ENCODE peak calls at places on chromosomes 3 and 15, in five cellular contexts. One of them, this sample, is unnamed.

GRCh38 chr15:42083605-42083908 is 10.8 kb downstream of the PLA2G4D start:
- DNase-seq in CD4-positive, alpha-beta T cell: no peak
- DNase-seq in fibroblast of lung: no peak
- DNase-seq in WTC11: no peak
- DNase-seq in gastrocnemius medialis: no peak
- DNase-seq in this sample: no peak

GRCh38 chr3:70824785-70825184 is 512.3 kb upstream of the MDFIC2 start:
- DNase-seq in CD4-positive, alpha-beta T cell: no peak
- DNase-seq in fibroblast of lung: peak; percentile 97
- DNase-seq in WTC11: no peak
- DNase-seq in gastrocnemius medialis: no peak
- DNase-seq in this sample: no peak

GRCh38 chr3:12681586-12682371 is 17.9 kb upstream of the RAF1 start:
- DNase-seq in CD4-positive, alpha-beta T cell: no peak
- DNase-seq in fibroblast of lung: peak; percentile 70
- DNase-seq in WTC11: no peak
- DNase-seq in gastrocnemius medialis: no peak
- DNase-seq in this sample: no peak

GRCh38 chr3:105425153-105425502 is 58.4 kb downstream of the ALCAM start:
- DNase-seq in CD4-positive, alpha-beta T cell: no peak
- DNase-seq in fibroblast of lung: no peak
- DNase-seq in WTC11: no peak
- DNase-seq in gastrocnemius medialis: no peak
- DNase-seq in this sample: no peak

GRCh38 chr3:94285874-94286273 is 223.0 kb downstream of the NSUN3 start:
- DNase-seq in CD4-positive, alpha-beta T cell: no peak
- DNase-seq in fibroblast of lung: peak; percentile 18
- DNase-seq in WTC11: no peak
- DNase-seq in gastrocnemius medialis: no peak
- DNase-seq in this sample: no peak

GRCh38 chr3:50549226-50549625 is 18.3 kb downstream of the C3orf18 start:
- DNase-seq in CD4-positive, alpha-beta T cell: no peak
- DNase-seq in fibroblast of lung: no peak
- DNase-seq in WTC11: no peak
- DNase-seq in gastrocnemius medialis: no peak
- DNase-seq in this sample: no peak

GRCh38 chr15:88255496-88256171 is 905 bp downstream of the NTRK3 start:
- DNase-seq in CD4-positive, alpha-beta T cell: no peak
- DNase-seq in fibroblast of lung: peak; percentile 77
- DNase-seq in WTC11: peak; percentile 61
- DNase-seq in gastrocnemius medialis: no peak
- DNase-seq in this sample: peak; percentile 79

GRCh38 chr15:92614301-92614700 is 41.3 kb downstream of the FAM174B start:
- DNase-seq in CD4-positive, alpha-beta T cell: no peak
- DNase-seq in fibroblast of lung: no peak
- DNase-seq in WTC11: no peak
- DNase-seq in gastrocnemius medialis: peak; percentile 10
- DNase-seq in this sample: no peak

GRCh38 chr15:38455096-38455495 is 1.2 kb downstream of the FAM98B start:
- DNase-seq in CD4-positive, alpha-beta T cell: no peak
- DNase-seq in fibroblast of lung: peak; percentile 11
- DNase-seq in WTC11: no peak
- DNase-seq in gastrocnemius medialis: no peak
- DNase-seq in this sample: no peak

GRCh38 chr15:88833688-88834087 is 30.5 kb downstream of the ACAN start:
- DNase-seq in CD4-positive, alpha-beta T cell: no peak
- DNase-seq in fibroblast of lung: no peak
- DNase-seq in WTC11: no peak
- DNase-seq in gastrocnemius medialis: no peak
- DNase-seq in this sample: no peak

GRCh38 chr3:45683417-45684326 is 5.5 kb upstream of the SACM1L start:
- DNase-seq in CD4-positive, alpha-beta T cell: no peak
- DNase-seq in fibroblast of lung: peak; percentile 49
- DNase-seq in WTC11: no peak
- DNase-seq in gastrocnemius medialis: no peak
- DNase-seq in this sample: no peak

GRCh38 chr3:16849795-16850194 is 35.0 kb upstream of the PLCL2 start:
- DNase-seq in CD4-positive, alpha-beta T cell: no peak
- DNase-seq in fibroblast of lung: peak; percentile 77
- DNase-seq in WTC11: no peak
- DNase-seq in gastrocnemius medialis: no peak
- DNase-seq in this sample: no peak

GRCh38 chr15:76815421-76815820 is 89.7 kb downstream of the SCAPER start:
- DNase-seq in CD4-positive, alpha-beta T cell: no peak
- DNase-seq in fibroblast of lung: no peak
- DNase-seq in WTC11: peak; percentile 20
- DNase-seq in gastrocnemius medialis: no peak
- DNase-seq in this sample: no peak

GRCh38 chr3:170811515-170811914 is 58.5 kb downstream of the RPL22L1 start:
- DNase-seq in CD4-positive, alpha-beta T cell: no peak
- DNase-seq in fibroblast of lung: peak; percentile 65
- DNase-seq in WTC11: no peak
- DNase-seq in gastrocnemius medialis: no peak
- DNase-seq in this sample: no peak

GRCh38 chr3:70899816-70900215 is 587.4 kb upstream of the MDFIC2 start:
- DNase-seq in CD4-positive, alpha-beta T cell: no peak
- DNase-seq in fibroblast of lung: no peak
- DNase-seq in WTC11: no peak
- DNase-seq in gastrocnemius medialis: no peak
- DNase-seq in this sample: no peak

GRCh38 chr15:57158589-57158988 is 217.7 kb upstream of the CGNL1 start:
- DNase-seq in CD4-positive, alpha-beta T cell: no peak
- DNase-seq in fibroblast of lung: peak; percentile 65
- DNase-seq in WTC11: no peak
- DNase-seq in gastrocnemius medialis: peak; percentile 31
- DNase-seq in this sample: no peak

GRCh38 chr3:174253221-174253620 is 605.9 kb upstream of the NAALADL2 start:
- DNase-seq in CD4-positive, alpha-beta T cell: no peak
- DNase-seq in fibroblast of lung: no peak
- DNase-seq in WTC11: no peak
- DNase-seq in gastrocnemius medialis: no peak
- DNase-seq in this sample: no peak

GRCh38 chr3:77835916-77836315 is 796.0 kb downstream of the ROBO2 start:
- DNase-seq in CD4-positive, alpha-beta T cell: no peak
- DNase-seq in fibroblast of lung: no peak
- DNase-seq in WTC11: no peak
- DNase-seq in gastrocnemius medialis: no peak
- DNase-seq in this sample: no peak

GRCh38 chr3:47082519-47082918 is 81.4 kb downstream of the SETD2 start:
- DNase-seq in CD4-positive, alpha-beta T cell: no peak
- DNase-seq in fibroblast of lung: peak; percentile 51
- DNase-seq in WTC11: no peak
- DNase-seq in gastrocnemius medialis: no peak
- DNase-seq in this sample: no peak

GRCh38 chr15:94028121-94028520 is 203.2 kb upstream of the MCTP2 start:
- DNase-seq in CD4-positive, alpha-beta T cell: no peak
- DNase-seq in fibroblast of lung: no peak
- DNase-seq in WTC11: no peak
- DNase-seq in gastrocnemius medialis: no peak
- DNase-seq in this sample: no peak

GRCh38 chr3:56459719-56460118 is 8.5 kb downstream of the ERC2 start:
- DNase-seq in CD4-positive, alpha-beta T cell: no peak
- DNase-seq in fibroblast of lung: no peak
- DNase-seq in WTC11: no peak
- DNase-seq in gastrocnemius medialis: no peak
- DNase-seq in this sample: no peak

GRCh38 chr3:140441006-140441405 is 236.9 kb upstream of the TRIM42 start:
- DNase-seq in CD4-positive, alpha-beta T cell: no peak
- DNase-seq in fibroblast of lung: peak; percentile 85
- DNase-seq in WTC11: no peak
- DNase-seq in gastrocnemius medialis: no peak
- DNase-seq in this sample: no peak

GRCh38 chr3:142935963-142936362 is 27.5 kb downstream of the PAQR9 start:
- DNase-seq in CD4-positive, alpha-beta T cell: no peak
- DNase-seq in fibroblast of lung: no peak
- DNase-seq in WTC11: no peak
- DNase-seq in gastrocnemius medialis: no peak
- DNase-seq in this sample: no peak

GRCh38 chr3:10417849-10418248 is 87.5 kb downstream of the ATP2B2 start:
- DNase-seq in CD4-positive, alpha-beta T cell: no peak
- DNase-seq in fibroblast of lung: peak; percentile 33
- DNase-seq in WTC11: no peak
- DNase-seq in gastrocnemius medialis: no peak
- DNase-seq in this sample: no peak

GRCh38 chr3:85760342-85760741 is 801.6 kb downstream of the CADM2 start:
- DNase-seq in CD4-positive, alpha-beta T cell: no peak
- DNase-seq in fibroblast of lung: peak; percentile 14
- DNase-seq in WTC11: no peak
- DNase-seq in gastrocnemius medialis: no peak
- DNase-seq in this sample: no peak

GRCh38 chr15:98719169-98719515 is 70.8 kb downstream of the IGF1R start:
- DNase-seq in CD4-positive, alpha-beta T cell: no peak
- DNase-seq in fibroblast of lung: peak; percentile 59
- DNase-seq in WTC11: no peak
- DNase-seq in gastrocnemius medialis: no peak
- DNase-seq in this sample: no peak

GRCh38 chr3:45191924-45192417 is 34.1 kb downstream of the TMEM158 start:
- DNase-seq in CD4-positive, alpha-beta T cell: no peak
- DNase-seq in fibroblast of lung: no peak
- DNase-seq in WTC11: no peak
- DNase-seq in gastrocnemius medialis: no peak
- DNase-seq in this sample: no peak

GRCh38 chr3:359672-360071 is 163.1 kb downstream of the CHL1 start:
- DNase-seq in CD4-positive, alpha-beta T cell: no peak
- DNase-seq in fibroblast of lung: no peak
- DNase-seq in WTC11: no peak
- DNase-seq in gastrocnemius medialis: no peak
- DNase-seq in this sample: no peak

GRCh38 chr15:45456212-45457106 is 66.1 kb downstream of the SLC30A4 start:
- DNase-seq in CD4-positive, alpha-beta T cell: peak; percentile 47
- DNase-seq in fibroblast of lung: peak; percentile 100
- DNase-seq in WTC11: no peak
- DNase-seq in gastrocnemius medialis: peak; percentile 28
- DNase-seq in this sample: no peak

DNA sequence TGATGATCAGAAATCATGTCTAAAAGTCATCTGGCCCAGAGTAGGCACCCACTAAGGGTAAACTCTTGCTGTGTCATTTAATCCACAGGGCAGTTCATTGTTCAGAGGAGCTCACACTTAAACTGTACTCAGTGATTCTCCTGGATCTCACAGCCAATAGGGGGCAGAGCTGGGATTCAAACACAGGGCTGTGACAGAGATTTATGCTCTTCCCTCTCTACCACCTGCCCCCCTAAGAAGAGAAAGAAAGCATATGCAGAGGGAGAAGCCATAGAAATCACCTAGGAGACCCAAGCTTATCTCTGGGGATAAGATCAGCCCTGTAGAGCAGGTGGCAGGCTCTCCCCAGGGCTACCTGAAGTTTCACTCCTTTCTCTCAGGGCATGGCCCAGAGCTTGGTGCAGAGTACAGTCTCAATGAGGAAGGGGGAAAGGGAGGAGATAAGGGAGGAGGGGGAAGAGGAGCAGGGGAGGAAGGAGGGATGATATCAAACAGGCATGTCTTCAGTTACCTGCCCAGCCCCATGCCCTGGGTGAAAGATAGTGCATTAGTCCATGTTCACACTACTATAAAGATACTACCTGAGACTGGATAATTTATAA is 51.8 kb upstream of the ADPGK start:
- DNase-seq in CD4-positive, alpha-beta T cell: no peak
- DNase-seq in fibroblast of lung: no peak
- DNase-seq in WTC11: peak; percentile 50
- DNase-seq in gastrocnemius medialis: peak; percentile 39
- DNase-seq in this sample: no peak
- TF ChIP-seq CTCF in CD4-positive, alpha-beta T cell: no peak
- TF ChIP-seq CTCF in fibroblast of lung: peak; percentile 11
- TF ChIP-seq CTCF in WTC11: no peak
- TF ChIP-seq CTCF in gastrocnemius medialis: peak; percentile 46
- TF ChIP-seq CTCF in this sample: no peak

GRCh38 chr15:75578948-75579908 is at the start of gene PTPN9:
- DNase-seq in CD4-positive, alpha-beta T cell: peak; percentile 61
- DNase-seq in fibroblast of lung: peak; percentile 81
- DNase-seq in WTC11: peak; percentile 94
- DNase-seq in gastrocnemius medialis: peak; percentile 68
- DNase-seq in this sample: peak; percentile 85
- TF ChIP-seq CTCF in CD4-positive, alpha-beta T cell: peak; percentile 66
- TF ChIP-seq CTCF in fibroblast of lung: peak; percentile 33
- TF ChIP-seq CTCF in WTC11: no peak
- TF ChIP-seq CTCF in gastrocnemius medialis: peak; percentile 72
- TF ChIP-seq CTCF in this sample: peak; percentile 38

DNA sequence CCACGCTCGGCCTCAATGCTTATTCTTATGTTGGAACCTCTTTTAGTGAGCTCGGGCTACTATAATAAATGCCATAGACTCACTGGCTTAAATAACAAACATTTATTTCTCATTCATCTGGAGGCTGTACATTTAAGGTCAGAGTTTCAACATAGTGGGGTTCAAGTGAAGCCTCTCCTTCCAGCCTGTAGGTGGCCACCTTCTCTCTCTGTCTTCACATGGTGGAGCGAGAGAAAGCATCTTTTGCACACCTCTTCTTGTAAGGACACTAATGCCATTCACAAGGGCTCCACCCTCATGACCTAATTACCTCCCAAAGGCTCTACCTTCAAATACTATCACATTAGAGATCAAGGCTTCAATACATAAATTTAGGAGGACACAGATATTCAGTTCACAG is 520.3 kb upstream of the EPHA6 start:
- DNase-seq in CD4-positive, alpha-beta T cell: no peak
- DNase-seq in fibroblast of lung: no peak
- DNase-seq in WTC11: no peak
- DNase-seq in gastrocnemius medialis: no peak
- DNase-seq in this sample: no peak
- TF ChIP-seq CTCF in CD4-positive, alpha-beta T cell: no peak
- TF ChIP-seq CTCF in fibroblast of lung: no peak
- TF ChIP-seq CTCF in WTC11: peak; percentile 12
- TF ChIP-seq CTCF in gastrocnemius medialis: no peak
- TF ChIP-seq CTCF in this sample: no peak

GRCh38 chr3:101495552-101495951 is 17.5 kb downstream of the SENP7 start:
- DNase-seq in CD4-positive, alpha-beta T cell: no peak
- DNase-seq in fibroblast of lung: no peak
- DNase-seq in WTC11: no peak
- DNase-seq in gastrocnemius medialis: no peak
- DNase-seq in this sample: no peak
- TF ChIP-seq CTCF in CD4-positive, alpha-beta T cell: no peak
- TF ChIP-seq CTCF in fibroblast of lung: no peak
- TF ChIP-seq CTCF in WTC11: no peak
- TF ChIP-seq CTCF in gastrocnemius medialis: no peak
- TF ChIP-seq CTCF in this sample: no peak

GRCh38 chr3:139307601-139308146 is 36.1 kb upstream of the MRPS22 start:
- DNase-seq in CD4-positive, alpha-beta T cell: no peak
- DNase-seq in fibroblast of lung: no peak
- DNase-seq in WTC11: no peak
- DNase-seq in gastrocnemius medialis: no peak
- DNase-seq in this sample: no peak
- TF ChIP-seq CTCF in CD4-positive, alpha-beta T cell: no peak
- TF ChIP-seq CTCF in fibroblast of lung: no peak
- TF ChIP-seq CTCF in WTC11: no peak
- TF ChIP-seq CTCF in gastrocnemius medialis: no peak
- TF ChIP-seq CTCF in this sample: no peak

GRCh38 chr3:129314757-129315385 is 36.2 kb downstream of the HMCES start:
- DNase-seq in CD4-positive, alpha-beta T cell: peak; percentile 37
- DNase-seq in fibroblast of lung: peak; percentile 85
- DNase-seq in WTC11: peak; percentile 90
- DNase-seq in gastrocnemius medialis: peak; percentile 73
- DNase-seq in this sample: peak; percentile 89
- TF ChIP-seq CTCF in CD4-positive, alpha-beta T cell: no peak
- TF ChIP-seq CTCF in fibroblast of lung: no peak
- TF ChIP-seq CTCF in WTC11: no peak
- TF ChIP-seq CTCF in gastrocnemius medialis: no peak
- TF ChIP-seq CTCF in this sample: no peak

GRCh38 chr15:58472821-58473581 is 41.2 kb downstream of the LIPC start:
- DNase-seq in CD4-positive, alpha-beta T cell: no peak
- DNase-seq in fibroblast of lung: peak; percentile 53
- DNase-seq in WTC11: no peak
- DNase-seq in gastrocnemius medialis: no peak
- DNase-seq in this sample: no peak
- TF ChIP-seq CTCF in CD4-positive, alpha-beta T cell: no peak
- TF ChIP-seq CTCF in fibroblast of lung: no peak
- TF ChIP-seq CTCF in WTC11: no peak
- TF ChIP-seq CTCF in gastrocnemius medialis: no peak
- TF ChIP-seq CTCF in this sample: no peak

This sample was measured in nephron progenitor cell.